ENCODE peak calls at places on chromosomes 1 and 21, in ten cellular contexts. X, W, G, O, B, S, V, C, M and A are unnamed samples.

GRCh38 chr1:53049574-53049967 is 12.4 kb upstream of the PODN start:
- DNase-seq in X (no peak), W (no peak), G (no peak), O (no peak), B (no peak), S (no peak), V (no peak), C (no peak), M (no peak), A (no peak)

GRCh38 chr1:3695326-3696217 is 43.3 kb downstream of the TP73 start:
- DNase-seq in X (no peak), W (peak; percentile 40), G (peak; percentile 41), O (no peak), B (peak; percentile 37), S (peak; percentile 58), V (no peak), C (no peak), M (peak; percentile 15), A (no peak)

GRCh38 chr1:65804584-65804983 is 11.9 kb downstream of the PDE4B start:
- DNase-seq in X (no peak), W (no peak), G (no peak), O (no peak), B (no peak), S (no peak), V (no peak), C (no peak), M (no peak), A (no peak)

GRCh38 chr21:34009193-34009592 is 64.2 kb upstream of the MRPS6 start:
- DNase-seq in X (no peak), W (no peak), G (no peak), O (no peak), B (no peak), S (no peak), V (no peak), C (no peak), M (no peak), A (no peak)

GRCh38 chr1:53341521-53341895 is 13.6 kb upstream of the LRP8 start:
- DNase-seq in X (no peak), W (no peak), G (no peak), O (peak; percentile 8), B (no peak), S (no peak), V (no peak), C (no peak), M (no peak), A (no peak)

GRCh38 chr1:66402194-66402593 is 131.8 kb upstream of the SGIP1 start:
- DNase-seq in X (no peak), W (peak; percentile 88), G (no peak), O (peak; percentile 70), B (peak; percentile 51), S (no peak), V (peak; percentile 67), C (no peak), M (no peak), A (no peak)

GRCh38 chr1:236253119-236253518 is 28.6 kb downstream of the ERO1B start:
- DNase-seq in X (no peak), W (no peak), G (no peak), O (no peak), B (no peak), S (no peak), V (no peak), C (no peak), M (no peak), A (no peak)

GRCh38 chr1:181038399-181038873 is 4.7 kb downstream of the MR1 start:
- DNase-seq in X (peak; percentile 59), W (peak; percentile 54), G (peak; percentile 76), O (peak; percentile 59), B (peak; percentile 57), S (peak; percentile 83), V (peak; percentile 83), C (peak; percentile 22), M (peak; percentile 27), A (peak; percentile 48)

GRCh38 chr1:107883562-107883961 is 81.4 kb downstream of the VAV3 start:
- DNase-seq in X (no peak), W (no peak), G (no peak), O (no peak), B (no peak), S (no peak), V (no peak), C (no peak), M (no peak), A (no peak)

GRCh38 chr1:200837931-200838571 is 34.7 kb upstream of the GPR25 start:
- DNase-seq in X (peak; percentile 18), W (no peak), G (no peak), O (no peak), B (no peak), S (peak; percentile 58), V (no peak), C (no peak), M (no peak), A (no peak)